ENCODE peak calls at places on chromosomes 1 and 21, in five cellular contexts. Z is pulmonary artery endothelial cell; H is activated naive CD8-positive, alpha-beta T cell treated with anti-CD3 and anti-CD28 coated beads, Interleukin-2, amount 10 ng/mL, durations not matched to agents 7 days and 5 days; W is WERI-Rb-1; C is NAMALWA. B is an unnamed sample.

GRCh38 chr21:25490742-25491141 is 116.5 kb downstream of the MRPL39 start:
- DNase-seq in Z (no peak), H (no peak), W (no peak), C (no peak), B (no peak)

GRCh38 chr1:40948741-40949528 is 30.6 kb upstream of the CTPS1 start:
- DNase-seq in Z (peak), H (peak), W (peak), C (peak), B (no peak)

GRCh38 chr1:98688110-98688739 is 26.7 kb downstream of the SNX7 start:
- DNase-seq in Z (no peak), H (no peak), W (no peak), C (no peak), B (no peak)

GRCh38 chr1:37325010-37325409 is 149.4 kb upstream of the ZC3H12A start:
- DNase-seq in Z (no peak), H (no peak), W (no peak), C (no peak), B (no peak)

GRCh38 chr1:38941527-38942019 is at the start of gene RHBDL2:
- DNase-seq in Z (no peak), H (no peak), W (no peak), C (no peak), B (peak)

GRCh38 chr1:4062560-4062959 is 162.5 kb upstream of the C1orf174 start:
- DNase-seq in Z (no peak), H (no peak), W (no peak), C (no peak), B (no peak)

GRCh38 chr1:31763671-31764306 is 351 bp downstream of the ADGRB2 start:
- DNase-seq in Z (no peak), H (no peak), W (no peak), C (no peak), B (no peak)

GRCh38 chr1:214830956-214831355 is 228.0 kb downstream of the CENPF start:
- DNase-seq in Z (no peak), H (no peak), W (no peak), C (no peak), B (no peak)

GRCh38 chr1:67652800-67653199 is 32.2 kb upstream of the GADD45A start:
- DNase-seq in Z (no peak), H (no peak), W (no peak), C (no peak), B (no peak)

GRCh38 chr1:192609110-192610079 is 26.6 kb upstream of the RGS13 start:
- DNase-seq in Z (no peak), H (peak), W (no peak), C (peak), B (peak)

GRCh38 chr1:7325254-7325653 is 445.8 kb upstream of the VAMP3 start:
- DNase-seq in Z (no peak), H (no peak), W (no peak), C (no peak), B (no peak)

GRCh38 chr1:159854101-159854692 is 8.3 kb downstream of the VSIG8 start:
- DNase-seq in Z (peak), H (no peak), W (peak), C (no peak), B (peak)

GRCh38 chr1:50108497-50109073 is at the start of gene ELAVL4:
- DNase-seq in Z (no peak), H (no peak), W (no peak), C (peak), B (no peak)

GRCh38 chr1:25813734-25814471 is 5.9 kb upstream of the MTFR1L start:
- DNase-seq in Z (no peak), H (peak), W (no peak), C (no peak), B (no peak)

GRCh38 chr1:161792740-161793139 is 26.6 kb downstream of the ATF6 start:
- DNase-seq in Z (peak), H (no peak), W (no peak), C (peak), B (no peak)

GRCh38 chr1:27885620-27886352 is 13.4 kb downstream of the THEMIS2 start:
- DNase-seq in Z (no peak), H (no peak), W (peak), C (no peak), B (no peak)

GRCh38 chr21:42798106-42798505 is 81.2 kb downstream of the WDR4 start:
- DNase-seq in Z (no peak), H (no peak), W (no peak), C (no peak), B (no peak)

GRCh38 chr1:209777587-209777986 is 6.8 kb downstream of the C1orf74 start:
- DNase-seq in Z (no peak), H (no peak), W (no peak), C (no peak), B (no peak)

GRCh38 chr1:165397945-165398344 is 41.4 kb upstream of the LMX1A start:
- DNase-seq in Z (peak), H (no peak), W (no peak), C (no peak), B (no peak)

GRCh38 chr1:201603613-201604232 is 64.8 kb downstream of the NAV1 start:
- DNase-seq in Z (no peak), H (no peak), W (no peak), C (no peak), B (no peak)

GRCh38 chr1:215543191-215543606 is 23.9 kb upstream of the KCTD3 start:
- DNase-seq in Z (no peak), H (no peak), W (no peak), C (no peak), B (no peak)

GRCh38 chr1:26034504-26035202 is 11.3 kb downstream of the SLC30A2 start:
- DNase-seq in Z (no peak), H (no peak), W (peak), C (no peak), B (no peak)

GRCh38 chr1:219138747-219139146 is 34.9 kb upstream of the LYPLAL1 start:
- DNase-seq in Z (no peak), H (no peak), W (no peak), C (no peak), B (no peak)